ENCODE peak calls at places on chromosomes 4 and X, in nine cellular contexts. U is KBM-7; K is naive thymus-derived CD8-positive, alpha-beta T cell; V is NT2/D1; F is psoas muscle; J is Kasumi-1; R is stimulated activated CD4-positive, alpha-beta T cell treated with anti-CD3 and anti-CD28 coated beads, Interleukin-12 subunit alpha, Interleukin-12 subunit beta, amount 100 ng/mL, for 48 hours; O is amniotic epithelial cell; A is LHCN-M2. L is an unnamed sample.

GRCh38 chr4:38949416-38950051 is 81.9 kb downstream of the FAM114A1 start:
- DNase-seq in V (no peak), O (peak), F (no peak), A (peak), R (no peak), J (no peak), K (peak), U (no peak), L (no peak)

GRCh38 chr4:88008133-88008621 is 742 bp downstream of the PKD2 start:
- DNase-seq in F (peak), O (peak), K (no peak), R (no peak), J (peak), V (no peak), A (peak), U (peak), L (no peak)

GRCh38 chrX:66074920-66075879 is 35.3 kb upstream of the VSIG4 start:
- DNase-seq in F (peak), U (peak), R (peak), K (no peak), J (peak), A (no peak), O (no peak), V (no peak), L (no peak)

GRCh38 chr4:41205854-41206460 is 8.4 kb downstream of the APBB2 start:
- DNase-seq in V (no peak), R (no peak), K (no peak), A (peak), F (no peak), U (no peak), J (no peak), O (no peak), L (no peak)

GRCh38 chrX:21132686-21133393 is 241.4 kb upstream of the CNKSR2 start:
- DNase-seq in F (no peak), K (no peak), A (no peak), J (no peak), V (no peak), R (no peak), U (no peak), O (peak), L (no peak)

GRCh38 chr4:100657187-100657586 is 139.4 kb upstream of the EMCN start:
- DNase-seq in O (no peak), R (no peak), K (no peak), J (no peak), V (no peak), U (no peak), F (no peak), A (no peak), L (no peak)

GRCh38 chrX:16579517-16579916 is 70.4 kb upstream of the S100G start:
- DNase-seq in R (no peak), J (no peak), A (no peak), O (no peak), U (no peak), V (no peak), F (no peak), K (no peak), L (no peak)

GRCh38 chr4:182231503-182231902 is 11.7 kb upstream of the TENM3 start:
- DNase-seq in K (no peak), V (no peak), O (peak), U (no peak), J (no peak), R (no peak), A (peak), F (no peak), L (no peak)

GRCh38 chr4:176406736-176407135 is 87.0 kb downstream of the SPCS3 start:
- DNase-seq in R (no peak), V (no peak), F (no peak), J (no peak), A (no peak), O (no peak), K (no peak), U (no peak), L (no peak)

GRCh38 chr4:2074588-2074987 is 15.5 kb downstream of the NAT8L start:
- DNase-seq in V (no peak), R (no peak), A (no peak), F (no peak), U (no peak), K (no peak), O (no peak), J (no peak), L (no peak)

GRCh38 chr4:5133933-5134594 is 82.8 kb downstream of the STK32B start:
- DNase-seq in A (no peak), F (no peak), R (no peak), O (no peak), U (no peak), K (no peak), V (peak), J (no peak), L (no peak)

GRCh38 chr4:80446664-80447063 is 111.1 kb downstream of the CFAP299 start:
- DNase-seq in K (no peak), O (peak), V (no peak), F (no peak), R (no peak), U (no peak), A (peak), J (no peak), L (no peak)

GRCh38 chrX:136711147-136711546 is 63.2 kb downstream of the CD40LG start:
- DNase-seq in R (no peak), U (peak), V (no peak), K (no peak), F (peak), O (peak), J (no peak), A (peak), L (no peak)

GRCh38 chr4:188387134-188387791 is 248.0 kb downstream of the TRIML1 start:
- DNase-seq in O (peak), K (no peak), J (no peak), U (no peak), R (no peak), A (no peak), F (no peak), V (no peak), L (no peak)

GRCh38 chr4:6746721-6747689 is 31.0 kb downstream of the BLOC1S4 start:
- DNase-seq in A (no peak), U (no peak), R (no peak), F (no peak), V (no peak), O (no peak), K (no peak), J (no peak), L (no peak)

GRCh38 chrX:87890437-87890836 is 372.8 kb downstream of the KLHL4 start:
- DNase-seq in V (no peak), K (no peak), A (no peak), U (no peak), F (no peak), J (no peak), O (no peak), R (no peak), L (no peak)

GRCh38 chrX:48521353-48522243 is at the start of gene EBP:
- DNase-seq in J (peak), F (peak), K (peak), R (peak), V (peak), A (peak), O (peak), U (peak), L (no peak)